ENCODE peak calls at places on chromosomes 12 and 14, in six cellular contexts. V, C, X, T, P and U are unnamed samples.
A peak's percentile ranks its signal among the peaks of the same experiment; 100 is the strongest.

GRCh38 chr14:71169861-71170260 is 262.6 kb downstream of the PCNX1 start:
- DNase-seq in P (no peak), C (no peak), T (no peak), V (no peak), X (no peak), U (no peak)

GRCh38 chr14:56205906-56206305 is 87.7 kb downstream of the PELI2 start:
- DNase-seq in T (no peak), C (no peak), P (no peak), V (no peak), X (no peak), U (no peak)

GRCh38 chr12:132423251-132424117 is 66.5 kb upstream of the FBRSL1 start:
- DNase-seq in V (peak; percentile 41), C (no peak), T (no peak), P (no peak), X (no peak), U (no peak)

GRCh38 chr12:56375598-56376434 is 13.2 kb upstream of the APOF start:
- DNase-seq in P (no peak), V (peak; percentile 62), C (no peak), X (no peak), T (no peak), U (no peak)

GRCh38 chr14:22986508-22987054 is 4.2 kb upstream of the AJUBA start:
- DNase-seq in T (peak; percentile 89), X (peak; percentile 87), V (peak; percentile 91), P (peak; percentile 93), C (peak; percentile 91), U (peak; percentile 76)

GRCh38 chr14:34098045-34098984 is 147.4 kb upstream of the EGLN3 start:
- DNase-seq in C (peak; percentile 35), V (peak; percentile 57), T (peak; percentile 60), P (peak; percentile 43), X (no peak), U (no peak)

GRCh38 chr12:26187429-26187828 is 7.9 kb upstream of the SSPN start:
- DNase-seq in V (peak; percentile 3), C (no peak), P (no peak), X (no peak), T (no peak), U (no peak)

GRCh38 chr12:56017181-56017580 is 3.7 kb upstream of the IKZF4 start:
- DNase-seq in P (no peak), V (no peak), C (no peak), X (no peak), T (no peak), U (no peak)

GRCh38 chr14:37056473-37056872 is 115.9 kb downstream of the SLC25A21 start:
- DNase-seq in T (no peak), V (peak; percentile 17), X (no peak), C (no peak), P (no peak), U (no peak)

GRCh38 chr14:82855912-82856381 is 1322.3 kb upstream of the SEL1L start:
- DNase-seq in P (no peak), V (no peak), T (no peak), C (no peak), X (no peak), U (no peak)

GRCh38 chr14:34498684-34499412 is 36.8 kb upstream of the SPTSSA start:
- DNase-seq in P (no peak), X (no peak), T (no peak), C (peak; percentile 38), V (no peak), U (no peak)

GRCh38 chr12:47534695-47535094 is 171.1 kb downstream of the RPAP3 start:
- DNase-seq in P (no peak), C (no peak), T (no peak), V (no peak), X (no peak), U (no peak)

GRCh38 chr12:6563448-6564050 is 4.5 kb downstream of the NOP2 start:
- DNase-seq in X (no peak), V (peak; percentile 67), T (peak; percentile 61), P (peak; percentile 52), C (peak; percentile 42), U (no peak)

GRCh38 chr14:70709726-70710382 is 68.1 kb downstream of the TTC9 start:
- DNase-seq in V (no peak), X (no peak), C (no peak), P (no peak), T (no peak), U (no peak)

GRCh38 chr14:91415794-91416743 is 1.6 kb downstream of the CCDC88C start:
- DNase-seq in X (no peak), C (peak; percentile 38), V (peak; percentile 33), T (no peak), P (no peak), U (no peak)

GRCh38 chr12:120586216-120586615 is 5.0 kb upstream of the POP5 start:
- DNase-seq in T (no peak), P (no peak), V (no peak), C (no peak), X (no peak), U (no peak)

GRCh38 chr12:120581998-120582397 is 796 bp upstream of the POP5 start:
- DNase-seq in X (no peak), P (no peak), T (no peak), C (no peak), V (peak; percentile 31), U (no peak)

GRCh38 chr12:120586860-120587259 is 5.7 kb upstream of the POP5 start:
- DNase-seq in C (no peak), P (no peak), X (no peak), T (no peak), V (no peak), U (no peak)

GRCh38 chr12:120583478-120584030 is 2.4 kb upstream of the POP5 start:
- DNase-seq in X (peak; percentile 75), P (peak; percentile 71), V (peak; percentile 87), T (peak; percentile 81), C (peak; percentile 64), U (peak; percentile 58)

DNA sequence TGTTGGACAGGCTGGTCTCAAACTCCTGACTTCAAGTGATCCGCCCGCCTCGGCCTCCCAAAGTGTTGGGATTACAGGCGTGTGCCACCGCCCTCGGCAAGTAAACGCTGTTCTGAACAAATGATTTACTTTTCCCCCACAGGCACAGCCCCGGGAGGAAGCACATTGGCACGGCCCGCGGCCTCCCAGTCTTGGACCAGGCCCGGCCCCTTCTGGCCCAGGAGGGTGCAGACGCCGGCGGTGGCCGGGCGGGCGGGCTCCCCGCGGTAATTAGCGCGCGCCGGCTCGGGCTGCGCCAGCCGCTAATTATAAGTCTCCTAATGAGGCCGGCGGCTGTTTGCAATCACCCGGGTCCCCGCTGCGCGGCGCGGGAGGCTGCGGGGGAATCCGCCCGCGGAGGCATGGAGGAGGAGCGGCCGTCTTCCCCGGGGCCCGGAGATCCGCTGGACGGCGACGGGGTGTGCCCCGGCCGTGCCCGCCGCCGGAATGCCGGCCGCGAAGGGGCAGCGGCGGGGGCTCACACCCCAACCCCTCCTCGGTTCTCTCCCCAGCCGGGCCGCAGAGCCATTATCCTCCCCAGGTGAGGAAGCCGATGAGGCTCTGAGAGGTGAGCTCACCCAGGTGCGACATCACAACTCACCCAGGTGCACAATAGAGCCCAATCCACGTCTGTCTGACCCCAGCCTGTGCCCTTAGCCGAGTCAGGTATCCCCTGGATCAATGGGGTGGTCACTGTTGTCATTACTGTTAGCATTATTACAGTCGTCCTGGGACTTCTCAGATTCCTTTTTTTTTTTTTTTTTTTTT is 3.3 kb upstream of the POP5 start:
- DNase-seq in X (peak; percentile 67), P (peak; percentile 26), C (peak; percentile 30), T (peak; percentile 70), V (peak; percentile 73), U (peak; percentile 36)
- TF ChIP-seq POLR2A in X (no peak), P (no peak), C (no peak), T (no peak), V (no peak), U (no peak)

DNA sequence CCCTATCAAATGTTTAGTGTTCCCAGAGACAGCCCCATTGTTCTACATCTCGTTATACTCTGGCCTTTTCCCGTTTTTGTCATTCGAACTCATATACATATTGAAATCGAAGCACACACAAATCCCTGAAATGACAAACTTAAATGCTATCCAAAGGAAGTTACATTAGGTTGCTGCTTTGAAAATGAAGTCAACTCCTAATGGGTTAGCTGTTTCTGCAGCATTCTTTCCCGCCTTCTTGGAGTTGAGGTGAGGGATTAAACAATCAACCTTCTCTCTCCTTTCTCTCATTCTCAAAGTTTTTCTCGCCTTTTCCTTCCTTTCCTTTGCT is 642 bp upstream of the PHC1 start:
- DNase-seq in V (no peak), P (no peak), X (no peak), C (no peak), T (no peak), U (no peak)
- H3K4me1 ChIP-seq in V (peaks cover 6% of the 10 kb centered on the region), P (peaks cover 7% of the 10 kb centered on the region), X (no peaks in the 10 kb centered on the region), C (peaks cover 28% of the 10 kb centered on the region), T (peaks cover 8% of the 10 kb centered on the region), U (peaks cover 13% of the 10 kb centered on the region)

DNA sequence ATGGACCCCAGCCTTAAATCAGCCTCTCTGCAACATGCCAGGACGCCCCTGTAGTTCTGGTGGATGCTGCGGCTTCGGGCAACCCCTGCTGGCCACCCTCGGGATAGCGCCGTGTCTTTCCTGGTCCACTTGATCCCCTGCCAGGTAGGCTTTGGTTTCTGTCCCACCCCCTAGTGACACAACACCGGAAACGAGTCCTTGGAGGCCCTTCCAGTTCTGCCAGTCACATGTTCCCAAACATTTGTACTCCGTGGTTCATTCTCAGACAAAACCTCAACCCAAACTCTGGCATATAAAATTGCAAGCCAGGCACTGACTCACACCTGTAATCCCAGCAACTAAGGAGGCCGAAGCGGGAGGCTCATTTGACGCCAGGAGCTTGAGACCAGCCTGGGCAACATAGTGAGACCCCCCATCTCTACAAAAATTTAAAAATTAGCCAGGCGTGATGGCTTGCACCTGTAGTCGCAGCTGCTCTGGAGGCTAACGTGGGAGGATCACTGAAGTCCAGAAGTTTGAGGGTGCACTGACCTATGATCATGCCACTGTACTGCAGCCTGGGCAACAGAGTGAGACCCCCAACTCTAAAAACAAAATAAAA is 37.0 kb downstream of the RASAL1 start:
- DNase-seq in V (peak; percentile 78), X (peak; percentile 94), C (peak; percentile 94), P (peak; percentile 39), T (peak; percentile 52), U (peak; percentile 64)
- TF ChIP-seq CTCF in V (peak; percentile 92), X (peak; percentile 98), C (peak; percentile 98), P (peak; percentile 24), T (no peak), U (peak; percentile 45)

GRCh38 chr14:96876747-96877146 is 79.6 kb downstream of the VRK1 start:
- DNase-seq in P (no peak), X (no peak), T (no peak), V (no peak), C (no peak), U (no peak)

DNA sequence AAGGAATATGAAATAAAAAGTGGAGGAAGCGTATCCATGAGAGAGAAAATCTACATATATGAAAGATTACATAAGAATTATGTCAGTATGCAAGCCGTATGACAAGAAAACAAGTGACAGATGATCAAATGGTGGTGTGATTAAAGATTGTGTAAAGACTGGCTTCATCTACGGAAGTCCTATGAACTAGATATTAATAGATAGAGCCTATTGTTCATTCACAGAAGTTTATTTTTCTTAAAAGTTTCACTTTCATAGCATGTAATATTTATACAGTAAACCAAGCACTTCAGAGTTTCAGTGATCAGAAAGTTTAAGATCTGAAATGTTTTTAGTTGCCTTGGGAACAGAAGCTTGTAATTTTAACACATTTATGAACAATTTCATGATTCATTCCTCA is 84.5 kb downstream of the VRK1 start:
- DNase-seq in X (no peak), T (no peak), V (no peak), P (no peak), C (no peak), U (no peak)
- TF ChIP-seq POLR2A in X (no peak), T (no peak), V (no peak), P (no peak), C (no peak), U (no peak)